ENCODE peak calls at places on chromosomes 16 and 17, in five cellular contexts. J, E, O, R and Z are unnamed samples.

GRCh38 chr17:17666111-17666714 is 15.0 kb upstream of the RAI1 start:
- DNase-seq in R (peak), E (no peak), J (no peak), O (peak), Z (no peak)

GRCh38 chr16:56653218-56653617 is 1.5 kb downstream of the MT1B start:
- DNase-seq in E (no peak), R (no peak), O (no peak), J (no peak), Z (no peak)

GRCh38 chr16:27107185-27107592 is 40.5 kb downstream of the C16orf82 start:
- DNase-seq in J (no peak), R (no peak), E (no peak), O (no peak), Z (no peak)

GRCh38 chr17:83084621-83085056 is 5.2 kb downstream of the METRNL start:
- DNase-seq in E (no peak), O (no peak), J (peak), R (no peak), Z (no peak)

GRCh38 chr17:12995896-12996295 is 21.9 kb downstream of the ELAC2 start:
- DNase-seq in E (no peak), R (no peak), J (no peak), O (no peak), Z (no peak)

GRCh38 chr16:69820926-69821541 is 58.9 kb downstream of the WWP2 start:
- DNase-seq in J (no peak), E (no peak), O (no peak), R (no peak), Z (no peak)

GRCh38 chr16:53131363-53132071 is 76.7 kb downstream of the CHD9 start:
- DNase-seq in O (peak), R (peak), E (peak), J (no peak), Z (peak)

GRCh38 chr17:79979841-79980215 is 55.8 kb downstream of the TBC1D16 start:
- DNase-seq in O (no peak), R (no peak), J (no peak), E (no peak), Z (no peak)

GRCh38 chr17:77473615-77474226 is 333.0 kb downstream of the SEC14L1 start:
- DNase-seq in O (no peak), E (no peak), R (no peak), J (no peak), Z (no peak)

GRCh38 chr16:23508589-23509440 is 1.5 kb downstream of the GGA2 start:
- DNase-seq in O (no peak), E (no peak), J (no peak), R (peak), Z (no peak)

GRCh38 chr17:2815781-2816185 is 19.5 kb downstream of the RAP1GAP2 start:
- DNase-seq in J (no peak), O (no peak), R (no peak), E (no peak), Z (no peak)

GRCh38 chr16:995087-995486 is 13.5 kb downstream of the SOX8 start:
- DNase-seq in O (no peak), J (no peak), R (peak), E (no peak), Z (no peak)

GRCh38 chr17:511001-511690 is 158.5 kb upstream of the RPH3AL start:
- DNase-seq in E (no peak), O (no peak), J (no peak), R (peak), Z (no peak)

GRCh38 chr17:44785921-44786320 is 27.1 kb downstream of the ADAM11 start:
- DNase-seq in O (no peak), J (no peak), R (no peak), E (no peak), Z (no peak)

GRCh38 chr16:21150375-21151001 is at the start of gene DNAH3:
- DNase-seq in R (no peak), J (peak), O (no peak), E (no peak), Z (peak)

GRCh38 chr17:70029019-70029767 is 45.8 kb upstream of the KCNJ16 start:
- DNase-seq in R (no peak), E (no peak), O (no peak), J (no peak), Z (no peak)

GRCh38 chr16:58306327-58306726 is 11.5 kb upstream of the PRSS54 start:
- DNase-seq in R (peak), O (peak), E (no peak), J (no peak), Z (no peak)

GRCh38 chr17:81966343-81967243 is 5.6 kb upstream of the NOTUM start:
- DNase-seq in J (peak), E (no peak), R (no peak), O (no peak), Z (no peak)

GRCh38 chr16:3681206-3681605 is 26.7 kb downstream of the DNASE1 start:
- DNase-seq in R (no peak), O (no peak), E (no peak), J (no peak), Z (no peak)

GRCh38 chr17:28528329-28529011 is 22.3 kb downstream of the FOXN1 start:
- DNase-seq in R (peak), O (no peak), J (no peak), E (no peak), Z (no peak)

GRCh38 chr17:7613769-7614421 is 802 bp downstream of the FXR2 start:
- DNase-seq in J (peak), O (peak), E (no peak), R (peak), Z (no peak)

GRCh38 chr17:17385502-17385901 is 82.3 kb downstream of the NT5M start:
- DNase-seq in J (peak), O (no peak), R (no peak), E (no peak), Z (no peak)

GRCh38 chr17:5262417-5262816 is 19.7 kb upstream of the RABEP1 start:
- DNase-seq in O (no peak), J (no peak), E (no peak), R (no peak), Z (no peak)

GRCh38 chr17:43212641-43213490 is 1.2 kb downstream of the TMEM106A start:
- DNase-seq in J (no peak), R (peak), E (no peak), O (no peak), Z (no peak)

GRCh38 chr17:59839646-59840328 is 53.0 kb downstream of the TUBD1 start:
- DNase-seq in J (peak), O (peak), E (no peak), R (peak), Z (no peak)

GRCh38 chr16:11312718-11313492 is 31.8 kb upstream of the PRM1 start:
- DNase-seq in O (peak), E (no peak), J (no peak), R (peak), Z (peak)

GRCh38 chr17:62703269-62703775 is 75.9 kb downstream of the MRC2 start:
- DNase-seq in R (peak), O (peak), J (no peak), E (no peak), Z (peak)

GRCh38 chr16:50372611-50373344 is 4.0 kb upstream of the BRD7 start:
- DNase-seq in R (peak), O (peak), J (peak), E (no peak), Z (peak)

GRCh38 chr17:67829331-67829730 is 4.0 kb downstream of the BPTF start:
- DNase-seq in R (peak), E (no peak), O (no peak), J (no peak), Z (no peak)

GRCh38 chr16:80317132-80318098 is 223.4 kb upstream of the DYNLRB2 start:
- DNase-seq in J (no peak), E (no peak), O (peak), R (peak), Z (no peak)

GRCh38 chr17:30475206-30475605 is 2.0 kb upstream of the GOSR1 start:
- DNase-seq in E (no peak), O (no peak), J (no peak), R (no peak), Z (no peak)

GRCh38 chr17:72205357-72205756 is 84.5 kb downstream of the SOX9 start:
- DNase-seq in J (no peak), E (no peak), R (no peak), O (no peak), Z (no peak)

GRCh38 chr17:78828470-78829185 is 12.0 kb downstream of the USP36 start:
- DNase-seq in E (no peak), O (peak), J (no peak), R (peak), Z (no peak)

GRCh38 chr16:67910162-67910561 is 17.1 kb downstream of the PSKH1 start:
- DNase-seq in J (peak), R (no peak), O (peak), E (no peak), Z (peak)